ENCODE peak calls at places on chromosomes 5 and 9, in eight cellular contexts. S is activated CD4-positive, alpha-beta T cell treated with anti-CD3 and anti-CD28 coated beads, Interleukin-2, amount 10 ng/mL, durations not matched to agents 7 days and 5 days; M is stromal cell of bone marrow; P is breast epithelium; Q is uterus; C is T-helper 2 cell; H is fibroblast of the conjunctiva; Y is amniotic epithelial cell. A is an unnamed sample.

GRCh38 chr9:93225417-93225816 is 41.5 kb downstream of the WNK2 start:
- DNase-seq in S (no peak), H (no peak), C (no peak), M (no peak), Y (no peak), Q (no peak), P (no peak), A (no peak)

GRCh38 chr5:141691867-141692532 is 10.0 kb upstream of the ARAP3 start:
- DNase-seq in C (peak; percentile 70), M (no peak), H (peak; percentile 53), S (peak; percentile 85), Y (peak; percentile 56), P (peak; percentile 71), Q (peak; percentile 74), A (peak; percentile 92)

GRCh38 chr5:2507611-2508010 is 243.9 kb downstream of the IRX2 start:
- DNase-seq in M (no peak), P (no peak), S (no peak), Q (no peak), C (no peak), H (no peak), Y (no peak), A (no peak)

GRCh38 chr9:89383030-89383720 is 64.9 kb downstream of the SECISBP2 start:
- DNase-seq in C (no peak), Y (no peak), S (no peak), M (no peak), P (no peak), Q (no peak), H (no peak), A (no peak)

GRCh38 chr5:159412284-159413046 is 82.2 kb upstream of the IL12B start:
- DNase-seq in Q (no peak), P (no peak), C (no peak), M (no peak), H (no peak), Y (peak; percentile 9), S (peak; percentile 90), A (no peak)

GRCh38 chr5:15234366-15234765 is 265.6 kb upstream of the FBXL7 start:
- DNase-seq in C (no peak), H (no peak), S (no peak), M (no peak), Q (no peak), Y (no peak), P (no peak), A (no peak)

GRCh38 chr9:123769723-123770122 is 160.2 kb downstream of the DENND1A start:
- DNase-seq in C (no peak), S (no peak), P (no peak), H (peak; percentile 18), Y (no peak), Q (no peak), M (no peak), A (no peak)

GRCh38 chr9:38251036-38251335 is 141.5 kb upstream of the ALDH1B1 start:
- DNase-seq in H (no peak), M (no peak), C (no peak), Y (no peak), S (no peak), P (no peak), Q (no peak), A (no peak)

GRCh38 chr5:73297430-73297829 is 124.4 kb downstream of the TMEM174 start:
- DNase-seq in C (no peak), H (no peak), Y (no peak), S (no peak), Q (no peak), M (no peak), P (no peak), A (no peak)

GRCh38 chr9:79912641-79913040 is 340.9 kb downstream of the TLE4 start:
- DNase-seq in Y (no peak), M (peak; percentile 21), H (no peak), Q (no peak), S (no peak), C (no peak), P (no peak), A (no peak)

GRCh38 chr9:80964951-80965350 is 724.4 kb downstream of the TLE1 start:
- DNase-seq in Q (no peak), M (no peak), C (no peak), Y (no peak), P (no peak), S (no peak), H (no peak), A (no peak)

GRCh38 chr5:178340187-178340586 is 107.6 kb upstream of the PHYKPL start:
- DNase-seq in M (no peak), H (no peak), S (no peak), Y (no peak), C (no peak), Q (no peak), P (no peak), A (no peak)

GRCh38 chr9:104144336-104144735 is 50.2 kb downstream of the SMC2 start:
- DNase-seq in C (no peak), H (no peak), S (no peak), P (no peak), Q (no peak), Y (no peak), M (no peak), A (no peak)